ENCODE peak calls at places on chromosomes 12 and 14, in four cellular contexts. One of them, this sample, is unnamed.
A peak's percentile ranks its signal among the peaks of the same experiment; 100 is the strongest.

GRCh38 chr14:92726135-92726932 is 22.1 kb downstream of the LGMN start:
- DNase-seq in pancreas: peak; percentile 65
- DNase-seq in body of pancreas: peak; percentile 53
- DNase-seq in PC-9: peak; percentile 88
- DNase-seq in this sample: no peak

GRCh38 chr12:121145221-121145620 is 12.5 kb downstream of the P2RX7 start:
- DNase-seq in pancreas: no peak
- DNase-seq in body of pancreas: no peak
- DNase-seq in PC-9: no peak
- DNase-seq in this sample: no peak

GRCh38 chr14:32588448-32589320 is 259.6 kb downstream of the AKAP6 start:
- DNase-seq in pancreas: no peak
- DNase-seq in body of pancreas: no peak
- DNase-seq in PC-9: no peak
- DNase-seq in this sample: no peak

GRCh38 chr14:105144666-105145380 is 23.8 kb downstream of the JAG2 start:
- DNase-seq in pancreas: peak; percentile 53
- DNase-seq in body of pancreas: no peak
- DNase-seq in PC-9: no peak
- DNase-seq in this sample: no peak

GRCh38 chr14:102498005-102498677 is 11.4 kb downstream of the ANKRD9 start:
- DNase-seq in pancreas: no peak
- DNase-seq in body of pancreas: no peak
- DNase-seq in PC-9: no peak
- DNase-seq in this sample: no peak

GRCh38 chr12:98373019-98373554 is 142.3 kb upstream of the TMPO start:
- DNase-seq in pancreas: no peak
- DNase-seq in body of pancreas: no peak
- DNase-seq in PC-9: no peak
- DNase-seq in this sample: no peak

GRCh38 chr12:39632670-39633069 is 13.1 kb upstream of the ABCD2 start:
- DNase-seq in pancreas: no peak
- DNase-seq in body of pancreas: no peak
- DNase-seq in PC-9: no peak
- DNase-seq in this sample: no peak

GRCh38 chr12:121038861-121039654 is at the start of gene OASL:
- DNase-seq in pancreas: peak; percentile 60
- DNase-seq in body of pancreas: peak; percentile 37
- DNase-seq in PC-9: peak; percentile 77
- DNase-seq in this sample: peak; percentile 5

GRCh38 chr12:48995061-48995879 is 3.9 kb downstream of the DDN start:
- DNase-seq in pancreas: peak; percentile 90
- DNase-seq in body of pancreas: peak; percentile 88
- DNase-seq in PC-9: peak; percentile 64
- DNase-seq in this sample: no peak

GRCh38 chr12:66661357-66661756 is 17.5 kb downstream of the GRIP1 start:
- DNase-seq in pancreas: no peak
- DNase-seq in body of pancreas: no peak
- DNase-seq in PC-9: no peak
- DNase-seq in this sample: no peak

GRCh38 chr12:46585854-46586621 is 213.5 kb upstream of the SLC38A2 start:
- DNase-seq in pancreas: no peak
- DNase-seq in body of pancreas: peak; percentile 75
- DNase-seq in PC-9: peak; percentile 80
- DNase-seq in this sample: no peak

GRCh38 chr12:76764856-76765255 is 941 bp downstream of the ZDHHC17 start:
- DNase-seq in pancreas: no peak
- DNase-seq in body of pancreas: peak; percentile 13
- DNase-seq in PC-9: no peak
- DNase-seq in this sample: no peak

GRCh38 chr12:12661086-12661485 is 34.9 kb downstream of the GPR19 start:
- DNase-seq in pancreas: no peak
- DNase-seq in body of pancreas: no peak
- DNase-seq in PC-9: no peak
- DNase-seq in this sample: no peak

GRCh38 chr14:60944206-60944605 is 36.7 kb downstream of the TRMT5 start:
- DNase-seq in pancreas: no peak
- DNase-seq in body of pancreas: no peak
- DNase-seq in PC-9: no peak
- DNase-seq in this sample: no peak

GRCh38 chr12:14950982-14951746 is 10.2 kb downstream of the ARHGDIB start:
- DNase-seq in pancreas: no peak
- DNase-seq in body of pancreas: no peak
- DNase-seq in PC-9: peak; percentile 93
- DNase-seq in this sample: no peak

GRCh38 chr14:81125536-81125935 is 95.2 kb downstream of the GTF2A1 start:
- DNase-seq in pancreas: no peak
- DNase-seq in body of pancreas: no peak
- DNase-seq in PC-9: no peak
- DNase-seq in this sample: no peak

GRCh38 chr12:68521848-68522502 is 88.7 kb upstream of the RAP1B start:
- DNase-seq in pancreas: no peak
- DNase-seq in body of pancreas: no peak
- DNase-seq in PC-9: no peak
- DNase-seq in this sample: no peak

GRCh38 chr12:51183816-51184215 is 10.9 kb upstream of the TFCP2 start:
- DNase-seq in pancreas: peak; percentile 85
- DNase-seq in body of pancreas: peak; percentile 96
- DNase-seq in PC-9: no peak
- DNase-seq in this sample: no peak

GRCh38 chr12:3631272-3631637 is 121.7 kb downstream of the CRACR2A start:
- DNase-seq in pancreas: no peak
- DNase-seq in body of pancreas: no peak
- DNase-seq in PC-9: no peak
- DNase-seq in this sample: no peak

GRCh38 chr12:63845726-63846125 is 1.2 kb downstream of the SRGAP1 start:
- DNase-seq in pancreas: no peak
- DNase-seq in body of pancreas: no peak
- DNase-seq in PC-9: peak; percentile 89
- DNase-seq in this sample: no peak

GRCh38 chr12:57456145-57456700 is 1.1 kb downstream of the INHBE start:
- DNase-seq in pancreas: no peak
- DNase-seq in body of pancreas: peak; percentile 52
- DNase-seq in PC-9: no peak
- DNase-seq in this sample: no peak

GRCh38 chr14:102086346-102086971 is 385 bp downstream of the HSP90AA1 start:
- DNase-seq in pancreas: no peak
- DNase-seq in body of pancreas: peak; percentile 70
- DNase-seq in PC-9: no peak
- DNase-seq in this sample: no peak

GRCh38 chr14:95759952-95760351 is 46.0 kb upstream of the TCL1A start:
- DNase-seq in pancreas: no peak
- DNase-seq in body of pancreas: no peak
- DNase-seq in PC-9: no peak
- DNase-seq in this sample: no peak

GRCh38 chr12:19404232-19404880 is 34.9 kb upstream of the AEBP2 start:
- DNase-seq in pancreas: no peak
- DNase-seq in body of pancreas: no peak
- DNase-seq in PC-9: no peak
- DNase-seq in this sample: no peak

GRCh38 chr12:11862794-11863193 is 207.9 kb upstream of the BCL2L14 start:
- DNase-seq in pancreas: no peak
- DNase-seq in body of pancreas: peak; percentile 48
- DNase-seq in PC-9: no peak
- DNase-seq in this sample: no peak

GRCh38 chr14:20343855-20344205 is 395 bp downstream of the PARP2 start:
- DNase-seq in pancreas: no peak
- DNase-seq in body of pancreas: no peak
- DNase-seq in PC-9: no peak
- DNase-seq in this sample: no peak

GRCh38 chr12:25529738-25530137 is 23.3 kb downstream of the LMNTD1 start:
- DNase-seq in pancreas: no peak
- DNase-seq in body of pancreas: no peak
- DNase-seq in PC-9: no peak
- DNase-seq in this sample: no peak

GRCh38 chr12:95740751-95741150 is 49.8 kb downstream of the NTN4 start:
- DNase-seq in pancreas: no peak
- DNase-seq in body of pancreas: peak; percentile 69
- DNase-seq in PC-9: no peak
- DNase-seq in this sample: no peak

GRCh38 chr12:54253240-54253639 is 26.7 kb downstream of the CBX5 start:
- DNase-seq in pancreas: no peak
- DNase-seq in body of pancreas: no peak
- DNase-seq in PC-9: no peak
- DNase-seq in this sample: no peak

GRCh38 chr14:68680541-68681051 is 112.3 kb downstream of the ZFP36L1 start:
- DNase-seq in pancreas: no peak
- DNase-seq in body of pancreas: no peak
- DNase-seq in PC-9: no peak
- DNase-seq in this sample: no peak
- H3K27ac ChIP-seq in pancreas: peak overlapping the region; percentile 71
- H3K27ac ChIP-seq in body of pancreas: no peak overlapping the region
- H3K27ac ChIP-seq in PC-9: no peak overlapping the region
- H3K27ac ChIP-seq in this sample: no peak overlapping the region

DNA sequence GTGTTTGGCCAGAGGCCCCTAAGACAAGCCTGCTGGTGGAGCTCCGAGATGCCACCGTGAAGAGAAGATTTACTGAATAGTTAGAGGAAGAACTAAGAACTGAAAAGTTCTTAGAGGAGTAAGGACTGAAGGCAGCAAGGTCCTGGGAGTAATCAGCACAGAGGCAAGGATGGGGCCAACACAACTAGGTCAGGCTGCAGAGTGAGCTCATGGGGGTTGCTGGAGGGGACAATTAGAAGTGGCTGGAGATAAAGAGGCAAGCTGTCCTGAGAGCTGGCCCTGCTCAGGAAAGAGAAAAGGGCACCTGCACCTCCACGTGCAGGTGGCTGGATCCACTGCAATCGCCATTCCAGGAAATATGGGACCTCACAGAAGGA is 52.7 kb downstream of the NFKBIA start:
- DNase-seq in pancreas: peak; percentile 18
- DNase-seq in body of pancreas: no peak
- DNase-seq in PC-9: no peak
- DNase-seq in this sample: no peak
- H3K27ac ChIP-seq in pancreas: no peak overlapping the region
- H3K27ac ChIP-seq in body of pancreas: no peak overlapping the region
- H3K27ac ChIP-seq in PC-9: no peak overlapping the region
- H3K27ac ChIP-seq in this sample: no peak overlapping the region

GRCh38 chr12:127943481-127944210 is 323.3 kb upstream of the TMEM132C start:
- DNase-seq in pancreas: no peak
- DNase-seq in body of pancreas: no peak
- DNase-seq in PC-9: no peak
- DNase-seq in this sample: no peak
- H3K27ac ChIP-seq in pancreas: no peak overlapping the region
- H3K27ac ChIP-seq in body of pancreas: no peak overlapping the region
- H3K27ac ChIP-seq in PC-9: no peak overlapping the region
- H3K27ac ChIP-seq in this sample: no peak overlapping the region

GRCh38 chr14:67620217-67620789 is 583 bp downstream of the ARG2 start:
- DNase-seq in pancreas: peak; percentile 60
- DNase-seq in body of pancreas: peak; percentile 44
- DNase-seq in PC-9: no peak
- DNase-seq in this sample: peak; percentile 2

GRCh38 chr14:67618617-67619063 is 1.1 kb upstream of the ARG2 start:
- DNase-seq in pancreas: no peak
- DNase-seq in body of pancreas: peak; percentile 10
- DNase-seq in PC-9: peak; percentile 74
- DNase-seq in this sample: no peak

GRCh38 chr14:67623114-67623513 is 3.4 kb downstream of the ARG2 start:
- DNase-seq in pancreas: no peak
- DNase-seq in body of pancreas: no peak
- DNase-seq in PC-9: peak; percentile 70
- DNase-seq in this sample: no peak

GRCh38 chr14:67622675-67623074 is 3.0 kb downstream of the ARG2 start:
- DNase-seq in pancreas: no peak
- DNase-seq in body of pancreas: peak; percentile 13
- DNase-seq in PC-9: peak; percentile 49
- DNase-seq in this sample: peak; percentile 12

GRCh38 chr14:67619446-67620216 is at the start of gene ARG2:
- DNase-seq in pancreas: peak; percentile 99
- DNase-seq in body of pancreas: peak; percentile 100
- DNase-seq in PC-9: peak; percentile 98
- DNase-seq in this sample: peak; percentile 82
- H3K27ac ChIP-seq in pancreas: peak within 1 kb of the TSS; percentile 78
- H3K27ac ChIP-seq in body of pancreas: peak within 1 kb of the TSS; percentile 30
- H3K27ac ChIP-seq in PC-9: peak within 1 kb of the TSS; percentile 36
- H3K27ac ChIP-seq in this sample: peak within 1 kb of the TSS; percentile 67

GRCh38 chr12:113762155-113762848 is 203.8 kb downstream of the RBM19 start:
- DNase-seq in pancreas: no peak
- DNase-seq in body of pancreas: no peak
- DNase-seq in PC-9: no peak
- DNase-seq in this sample: no peak
- H3K27ac ChIP-seq in pancreas: no peak overlapping the region
- H3K27ac ChIP-seq in body of pancreas: no peak overlapping the region
- H3K27ac ChIP-seq in PC-9: no peak overlapping the region
- H3K27ac ChIP-seq in this sample: peak overlapping the region; percentile 65

DNA sequence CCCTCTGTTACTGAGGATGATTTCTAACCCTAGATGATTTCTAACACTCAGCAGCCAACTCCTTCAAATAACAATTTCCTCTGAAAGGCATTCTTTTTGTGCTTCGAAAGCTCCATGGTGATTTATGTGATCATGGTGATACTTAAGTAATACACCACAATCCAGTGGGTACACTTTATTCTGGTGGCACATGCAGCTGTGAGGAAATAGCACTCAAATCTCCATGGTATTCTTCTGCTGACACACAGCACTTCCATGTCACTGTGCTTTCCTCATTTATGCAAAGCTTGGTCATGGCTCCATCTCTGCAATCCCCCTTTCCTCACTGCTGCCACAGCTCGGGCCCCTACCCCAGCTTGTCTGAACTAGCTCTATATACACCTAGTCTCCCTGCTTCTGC is 73.7 kb downstream of the PTPN21 start:
- DNase-seq in pancreas: no peak
- DNase-seq in body of pancreas: no peak
- DNase-seq in PC-9: no peak
- DNase-seq in this sample: no peak
- H3K27ac ChIP-seq in pancreas: no peak overlapping the region
- H3K27ac ChIP-seq in body of pancreas: no peak overlapping the region
- H3K27ac ChIP-seq in PC-9: no peak overlapping the region
- H3K27ac ChIP-seq in this sample: no peak overlapping the region

GRCh38 chr12:16036073-16036472 is 124.9 kb downstream of the DERA start:
- DNase-seq in pancreas: no peak
- DNase-seq in body of pancreas: no peak
- DNase-seq in PC-9: no peak
- DNase-seq in this sample: no peak

GRCh38 chr12:16034136-16034817 is 123.1 kb downstream of the DERA start:
- DNase-seq in pancreas: no peak
- DNase-seq in body of pancreas: no peak
- DNase-seq in PC-9: no peak
- DNase-seq in this sample: no peak

GRCh38 chr12:16027012-16027411 is 115.9 kb downstream of the DERA start:
- DNase-seq in pancreas: no peak
- DNase-seq in body of pancreas: no peak
- DNase-seq in PC-9: no peak
- DNase-seq in this sample: no peak

GRCh38 chr12:16030729-16031128 is 119.6 kb downstream of the DERA start:
- DNase-seq in pancreas: no peak
- DNase-seq in body of pancreas: no peak
- DNase-seq in PC-9: no peak
- DNase-seq in this sample: no peak
- H3K27ac ChIP-seq in pancreas: no peak overlapping the region
- H3K27ac ChIP-seq in body of pancreas: no peak overlapping the region
- H3K27ac ChIP-seq in PC-9: no peak overlapping the region
- H3K27ac ChIP-seq in this sample: no peak overlapping the region

This sample was measured in caudate nucleus.